ENCODE peak calls at places on chromosomes 6 and 20, in nine cellular contexts. One of them, this sample, is unnamed. For H3K4me1, the result is how much of the 10 kb centered on the place peaks cover.

GRCh38 chr6:168506460-168506859 is 65.5 kb downstream of the SMOC2 start:
- DNase-seq in lower lobe of right lung: no peak
- DNase-seq in endothelial cell of umbilical vein: no peak
- DNase-seq in cardiac muscle cell: no peak
- DNase-seq in suprapubic skin: no peak
- DNase-seq in hepatocyte: no peak
- DNase-seq in GM23248: no peak
- DNase-seq in fibroblast of lung: no peak
- DNase-seq in SJSA1: no peak
- DNase-seq in this sample: no peak

GRCh38 chr6:137056121-137056880 is 11.5 kb upstream of the IL20RA start:
- DNase-seq in lower lobe of right lung: no peak
- DNase-seq in endothelial cell of umbilical vein: no peak
- DNase-seq in cardiac muscle cell: no peak
- DNase-seq in suprapubic skin: no peak
- DNase-seq in hepatocyte: no peak
- DNase-seq in GM23248: no peak
- DNase-seq in fibroblast of lung: peak
- DNase-seq in SJSA1: no peak
- DNase-seq in this sample: no peak

GRCh38 chr6:150252714-150253444 is 110.0 kb downstream of the PPP1R14C start:
- DNase-seq in lower lobe of right lung: no peak
- DNase-seq in endothelial cell of umbilical vein: no peak
- DNase-seq in cardiac muscle cell: no peak
- DNase-seq in suprapubic skin: no peak
- DNase-seq in hepatocyte: peak
- DNase-seq in GM23248: peak
- DNase-seq in fibroblast of lung: peak
- DNase-seq in SJSA1: peak
- DNase-seq in this sample: no peak

GRCh38 chr6:168756009-168756634 is 315.1 kb downstream of the SMOC2 start:
- DNase-seq in lower lobe of right lung: no peak
- DNase-seq in endothelial cell of umbilical vein: no peak
- DNase-seq in cardiac muscle cell: no peak
- DNase-seq in suprapubic skin: no peak
- DNase-seq in hepatocyte: no peak
- DNase-seq in GM23248: no peak
- DNase-seq in fibroblast of lung: peak
- DNase-seq in SJSA1: no peak
- DNase-seq in this sample: no peak

GRCh38 chr20:59835448-59836395 is 97.7 kb downstream of the SYCP2 start:
- DNase-seq in lower lobe of right lung: no peak
- DNase-seq in endothelial cell of umbilical vein: no peak
- DNase-seq in cardiac muscle cell: peak
- DNase-seq in suprapubic skin: no peak
- DNase-seq in hepatocyte: peak
- DNase-seq in GM23248: peak
- DNase-seq in fibroblast of lung: peak
- DNase-seq in SJSA1: peak
- DNase-seq in this sample: peak

GRCh38 chr6:129598244-129599187 is 111.5 kb downstream of the ARHGAP18 start:
- DNase-seq in lower lobe of right lung: no peak
- DNase-seq in endothelial cell of umbilical vein: peak
- DNase-seq in cardiac muscle cell: peak
- DNase-seq in suprapubic skin: no peak
- DNase-seq in hepatocyte: peak
- DNase-seq in GM23248: peak
- DNase-seq in fibroblast of lung: peak
- DNase-seq in SJSA1: peak
- DNase-seq in this sample: no peak

GRCh38 chr6:138569970-138570715 is 70.8 kb upstream of the NHSL1 start:
- DNase-seq in lower lobe of right lung: no peak
- DNase-seq in endothelial cell of umbilical vein: no peak
- DNase-seq in cardiac muscle cell: no peak
- DNase-seq in suprapubic skin: no peak
- DNase-seq in hepatocyte: no peak
- DNase-seq in GM23248: no peak
- DNase-seq in fibroblast of lung: peak
- DNase-seq in SJSA1: peak
- DNase-seq in this sample: no peak

GRCh38 chr6:93341900-93342613 is 77.3 kb downstream of the EPHA7 start:
- DNase-seq in lower lobe of right lung: no peak
- DNase-seq in endothelial cell of umbilical vein: no peak
- DNase-seq in cardiac muscle cell: no peak
- DNase-seq in suprapubic skin: no peak
- DNase-seq in hepatocyte: no peak
- DNase-seq in GM23248: no peak
- DNase-seq in fibroblast of lung: no peak
- DNase-seq in SJSA1: no peak
- DNase-seq in this sample: no peak

GRCh38 chr6:25253371-25253770 is 25.8 kb upstream of the CARMIL1 start:
- DNase-seq in lower lobe of right lung: no peak
- DNase-seq in endothelial cell of umbilical vein: no peak
- DNase-seq in cardiac muscle cell: no peak
- DNase-seq in suprapubic skin: no peak
- DNase-seq in hepatocyte: no peak
- DNase-seq in GM23248: no peak
- DNase-seq in fibroblast of lung: no peak
- DNase-seq in SJSA1: no peak
- DNase-seq in this sample: no peak

GRCh38 chr6:90502866-90503407 is 83.9 kb downstream of the MAP3K7 start:
- DNase-seq in lower lobe of right lung: no peak
- DNase-seq in endothelial cell of umbilical vein: no peak
- DNase-seq in cardiac muscle cell: peak
- DNase-seq in suprapubic skin: no peak
- DNase-seq in hepatocyte: peak
- DNase-seq in GM23248: no peak
- DNase-seq in fibroblast of lung: peak
- DNase-seq in SJSA1: no peak
- DNase-seq in this sample: no peak

GRCh38 chr6:134249759-134250602 is 67.9 kb downstream of the SGK1 start:
- DNase-seq in lower lobe of right lung: no peak
- DNase-seq in endothelial cell of umbilical vein: peak
- DNase-seq in cardiac muscle cell: no peak
- DNase-seq in suprapubic skin: no peak
- DNase-seq in hepatocyte: peak
- DNase-seq in GM23248: peak
- DNase-seq in fibroblast of lung: peak
- DNase-seq in SJSA1: peak
- DNase-seq in this sample: no peak

GRCh38 chr6:27161115-27161514 is 86.4 kb upstream of the PRSS16 start:
- DNase-seq in lower lobe of right lung: no peak
- DNase-seq in endothelial cell of umbilical vein: no peak
- DNase-seq in cardiac muscle cell: no peak
- DNase-seq in suprapubic skin: no peak
- DNase-seq in hepatocyte: no peak
- DNase-seq in GM23248: no peak
- DNase-seq in fibroblast of lung: no peak
- DNase-seq in SJSA1: no peak
- DNase-seq in this sample: no peak

GRCh38 chr20:50308166-50308512 is 117.5 kb downstream of the CEBPB start:
- DNase-seq in lower lobe of right lung: no peak
- DNase-seq in endothelial cell of umbilical vein: no peak
- DNase-seq in cardiac muscle cell: no peak
- DNase-seq in suprapubic skin: no peak
- DNase-seq in hepatocyte: no peak
- DNase-seq in GM23248: peak
- DNase-seq in fibroblast of lung: no peak
- DNase-seq in SJSA1: no peak
- DNase-seq in this sample: peak
- H3K4me1 ChIP-seq in lower lobe of right lung: half or more
- H3K4me1 ChIP-seq in endothelial cell of umbilical vein: under half
- H3K4me1 ChIP-seq in cardiac muscle cell: under half
- H3K4me1 ChIP-seq in suprapubic skin: half or more
- H3K4me1 ChIP-seq in hepatocyte: half or more
- H3K4me1 ChIP-seq in GM23248: half or more
- H3K4me1 ChIP-seq in fibroblast of lung: half or more
- H3K4me1 ChIP-seq in SJSA1: half or more
- H3K4me1 ChIP-seq in this sample: half or more

GRCh38 chr6:107103082-107103481 is 12.2 kb downstream of the BEND3 start:
- DNase-seq in lower lobe of right lung: no peak
- DNase-seq in endothelial cell of umbilical vein: no peak
- DNase-seq in cardiac muscle cell: no peak
- DNase-seq in suprapubic skin: peak
- DNase-seq in hepatocyte: no peak
- DNase-seq in GM23248: no peak
- DNase-seq in fibroblast of lung: no peak
- DNase-seq in SJSA1: no peak
- DNase-seq in this sample: no peak

GRCh38 chr6:107101211-107101610 is 14.1 kb downstream of the BEND3 start:
- DNase-seq in lower lobe of right lung: no peak
- DNase-seq in endothelial cell of umbilical vein: no peak
- DNase-seq in cardiac muscle cell: no peak
- DNase-seq in suprapubic skin: no peak
- DNase-seq in hepatocyte: no peak
- DNase-seq in GM23248: no peak
- DNase-seq in fibroblast of lung: no peak
- DNase-seq in SJSA1: no peak
- DNase-seq in this sample: no peak

GRCh38 chr6:107105511-107106116 is 9.7 kb downstream of the BEND3 start:
- DNase-seq in lower lobe of right lung: no peak
- DNase-seq in endothelial cell of umbilical vein: peak
- DNase-seq in cardiac muscle cell: no peak
- DNase-seq in suprapubic skin: peak
- DNase-seq in hepatocyte: no peak
- DNase-seq in GM23248: no peak
- DNase-seq in fibroblast of lung: no peak
- DNase-seq in SJSA1: no peak
- DNase-seq in this sample: no peak

GRCh38 chr6:107101661-107102413 is 13.5 kb downstream of the BEND3 start:
- DNase-seq in lower lobe of right lung: no peak
- DNase-seq in endothelial cell of umbilical vein: no peak
- DNase-seq in cardiac muscle cell: no peak
- DNase-seq in suprapubic skin: no peak
- DNase-seq in hepatocyte: no peak
- DNase-seq in GM23248: no peak
- DNase-seq in fibroblast of lung: no peak
- DNase-seq in SJSA1: no peak
- DNase-seq in this sample: peak

GRCh38 chr6:107102414-107102805 is 12.9 kb downstream of the BEND3 start:
- DNase-seq in lower lobe of right lung: no peak
- DNase-seq in endothelial cell of umbilical vein: no peak
- DNase-seq in cardiac muscle cell: peak
- DNase-seq in suprapubic skin: no peak
- DNase-seq in hepatocyte: no peak
- DNase-seq in GM23248: no peak
- DNase-seq in fibroblast of lung: no peak
- DNase-seq in SJSA1: no peak
- DNase-seq in this sample: peak
- H3K4me1 ChIP-seq in lower lobe of right lung: under half
- H3K4me1 ChIP-seq in endothelial cell of umbilical vein: under half
- H3K4me1 ChIP-seq in cardiac muscle cell: under half
- H3K4me1 ChIP-seq in suprapubic skin: under half
- H3K4me1 ChIP-seq in hepatocyte: under half
- H3K4me1 ChIP-seq in GM23248: under half
- H3K4me1 ChIP-seq in fibroblast of lung: under half
- H3K4me1 ChIP-seq in SJSA1: under half
- H3K4me1 ChIP-seq in this sample: under half

GRCh38 chr20:50916257-50916656 is 15.0 kb downstream of the ADNP start:
- DNase-seq in lower lobe of right lung: no peak
- DNase-seq in endothelial cell of umbilical vein: peak
- DNase-seq in cardiac muscle cell: peak
- DNase-seq in suprapubic skin: no peak
- DNase-seq in hepatocyte: peak
- DNase-seq in GM23248: peak
- DNase-seq in fibroblast of lung: peak
- DNase-seq in SJSA1: no peak
- DNase-seq in this sample: no peak
- H3K4me1 ChIP-seq in lower lobe of right lung: half or more
- H3K4me1 ChIP-seq in endothelial cell of umbilical vein: under half
- H3K4me1 ChIP-seq in cardiac muscle cell: under half
- H3K4me1 ChIP-seq in suprapubic skin: half or more
- H3K4me1 ChIP-seq in hepatocyte: half or more
- H3K4me1 ChIP-seq in GM23248: half or more
- H3K4me1 ChIP-seq in fibroblast of lung: under half
- H3K4me1 ChIP-seq in SJSA1: under half
- H3K4me1 ChIP-seq in this sample: under half

DNA sequence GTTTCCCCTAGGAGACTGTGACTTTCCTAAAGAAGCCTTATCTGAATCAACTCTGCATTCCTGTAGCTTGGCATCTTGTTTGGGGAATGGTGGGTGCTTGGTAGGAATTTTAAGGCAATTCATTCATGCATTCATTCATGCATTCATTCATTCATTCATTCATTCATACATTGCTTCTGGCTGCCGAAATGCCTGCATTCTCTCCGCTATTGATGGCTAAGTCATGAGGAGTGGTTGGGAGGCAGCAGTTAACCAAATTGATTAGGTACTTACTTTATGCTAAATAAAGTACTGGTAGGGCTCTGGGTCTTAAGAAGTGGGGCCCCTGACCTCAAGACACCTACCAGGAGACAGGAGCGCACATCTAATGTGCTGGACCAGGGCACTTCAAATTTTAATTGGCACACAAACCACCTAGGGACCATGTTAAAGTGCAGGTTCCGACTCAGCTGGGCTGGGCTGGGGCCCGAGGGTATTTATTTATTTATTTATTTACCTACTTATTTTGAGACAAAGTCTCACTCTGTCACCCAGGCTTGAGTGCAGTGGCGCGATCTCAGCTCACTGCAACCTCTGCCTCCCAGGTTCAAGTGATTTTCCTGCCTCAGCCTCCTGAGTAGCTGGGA is 127.6 kb downstream of the ANKRD60 start:
- DNase-seq in lower lobe of right lung: no peak
- DNase-seq in endothelial cell of umbilical vein: no peak
- DNase-seq in cardiac muscle cell: no peak
- DNase-seq in suprapubic skin: no peak
- DNase-seq in hepatocyte: no peak
- DNase-seq in GM23248: no peak
- DNase-seq in fibroblast of lung: no peak
- DNase-seq in SJSA1: no peak
- DNase-seq in this sample: no peak
- H3K4me1 ChIP-seq in lower lobe of right lung: under half
- H3K4me1 ChIP-seq in endothelial cell of umbilical vein: under half
- H3K4me1 ChIP-seq in cardiac muscle cell: under half
- H3K4me1 ChIP-seq in suprapubic skin: under half
- H3K4me1 ChIP-seq in hepatocyte: under half
- H3K4me1 ChIP-seq in GM23248: under half
- H3K4me1 ChIP-seq in fibroblast of lung: under half
- H3K4me1 ChIP-seq in SJSA1: under half
- H3K4me1 ChIP-seq in this sample: under half

DNA sequence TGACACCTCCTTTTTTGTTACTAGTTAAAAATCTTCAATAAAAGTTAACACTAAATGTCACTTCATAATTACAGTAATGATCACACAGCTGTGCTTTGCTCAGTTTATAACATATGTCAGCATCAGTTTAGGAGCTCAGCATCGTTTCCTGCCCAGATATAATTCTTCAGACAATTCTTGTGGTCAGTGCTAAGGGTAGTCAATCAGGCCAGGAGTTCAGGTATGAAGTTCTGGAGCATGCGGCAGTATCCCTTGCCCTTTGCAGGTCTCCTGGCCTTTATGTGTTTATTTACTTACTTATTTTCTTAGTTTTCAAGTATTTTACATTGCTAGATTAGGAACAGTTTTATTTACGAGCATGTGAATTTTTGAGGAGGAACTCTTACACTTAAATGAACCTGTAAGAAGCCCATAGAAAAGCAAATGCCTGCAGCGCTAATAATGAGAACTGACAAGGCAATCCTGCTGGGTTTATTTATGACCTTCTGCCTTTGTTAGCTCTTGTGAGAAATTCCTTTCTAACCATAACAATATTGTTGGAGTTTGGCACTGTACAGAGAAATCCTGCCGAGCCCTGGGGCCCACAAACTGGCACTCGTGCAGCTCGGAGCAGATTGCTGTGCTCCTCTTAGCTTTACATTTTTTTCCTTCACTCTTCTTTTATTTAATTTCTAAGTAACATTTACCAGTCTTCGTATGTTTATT is 252.8 kb downstream of the TMEM242 start:
- DNase-seq in lower lobe of right lung: no peak
- DNase-seq in endothelial cell of umbilical vein: peak
- DNase-seq in cardiac muscle cell: no peak
- DNase-seq in suprapubic skin: no peak
- DNase-seq in hepatocyte: no peak
- DNase-seq in GM23248: peak
- DNase-seq in fibroblast of lung: peak
- DNase-seq in SJSA1: no peak
- DNase-seq in this sample: no peak
- H3K4me1 ChIP-seq in lower lobe of right lung: half or more
- H3K4me1 ChIP-seq in endothelial cell of umbilical vein: under half
- H3K4me1 ChIP-seq in cardiac muscle cell: under half
- H3K4me1 ChIP-seq in suprapubic skin: under half
- H3K4me1 ChIP-seq in hepatocyte: under half
- H3K4me1 ChIP-seq in GM23248: under half
- H3K4me1 ChIP-seq in fibroblast of lung: under half
- H3K4me1 ChIP-seq in SJSA1: under half
- H3K4me1 ChIP-seq in this sample: half or more

This sample was measured in sigmoid colon.